ENCODE peak calls at places on chromosomes 4 and X, in six cellular contexts. C is CD8-positive, alpha-beta T cell; U is pancreas; L is vagina; V is fibroblast of lung; Y is osteoblast. W is an unnamed sample.

GRCh38 chr4:141909541-141909940 is 273.2 kb downstream of the IL15 start:
- DNase-seq in C (no peak), U (no peak), L (no peak), V (no peak), Y (no peak), W (no peak)

GRCh38 chrX:44474410-44474809 is 68.2 kb downstream of the FUNDC1 start:
- DNase-seq in C (no peak), U (no peak), L (no peak), V (peak; percentile 4), Y (no peak), W (no peak)

GRCh38 chr4:185079271-185079905 is 61.1 kb downstream of the HELT start:
- DNase-seq in C (no peak), U (no peak), L (no peak), V (no peak), Y (no peak), W (peak; percentile 66)

GRCh38 chr4:150127757-150128156 is 49.5 kb downstream of the DCLK2 start:
- DNase-seq in C (no peak), U (no peak), L (no peak), V (peak; percentile 33), Y (no peak), W (no peak)

GRCh38 chr4:132488555-132488954 is 660.5 kb upstream of the PCDH10 start:
- DNase-seq in C (no peak), U (no peak), L (no peak), V (no peak), Y (no peak), W (no peak)

GRCh38 chr4:83112239-83112638 is 2.3 kb downstream of the PLAC8 start:
- DNase-seq in C (no peak), U (no peak), L (no peak), V (no peak), Y (no peak), W (no peak)

GRCh38 chr4:156972370-156972980 is 876 bp upstream of the PDGFC start:
- DNase-seq in C (no peak), U (no peak), L (no peak), V (no peak), Y (peak; percentile 68), W (peak; percentile 25)

GRCh38 chr4:32226201-32226600 is 1506.0 kb downstream of the PCDH7 start:
- DNase-seq in C (no peak), U (no peak), L (no peak), V (peak; percentile 76), Y (no peak), W (no peak)

GRCh38 chr4:113760094-113760851 is 1.3 kb downstream of the CAMK2D start:
- DNase-seq in C (peak; percentile 53), U (no peak), L (no peak), V (peak; percentile 59), Y (peak; percentile 76), W (peak; percentile 60)

GRCh38 chr4:1321946-1322650 is 24.9 kb upstream of the UVSSA start:
- DNase-seq in C (no peak), U (peak; percentile 66), L (no peak), V (no peak), Y (peak; percentile 74), W (no peak)

GRCh38 chr4:159126716-159127115 is 23.8 kb downstream of the RAPGEF2 start:
- DNase-seq in C (no peak), U (no peak), L (no peak), V (no peak), Y (no peak), W (no peak)

GRCh38 chrX:96182366-96182765 is 502.3 kb upstream of the DIAPH2 start:
- DNase-seq in C (no peak), U (no peak), L (no peak), V (no peak), Y (no peak), W (peak; percentile 83)

GRCh38 chr4:150722908-150723362 is 141.0 kb downstream of the MAB21L2 start:
- DNase-seq in C (no peak), U (peak; percentile 95), L (no peak), V (no peak), Y (peak; percentile 8), W (no peak)

GRCh38 chr4:87025614-87026041 is 90.8 kb downstream of the AFF1 start:
- DNase-seq in C (no peak), U (no peak), L (no peak), V (no peak), Y (no peak), W (no peak)

GRCh38 chr4:41200486-41201017 is 13.8 kb downstream of the APBB2 start:
- DNase-seq in C (no peak), U (no peak), L (no peak), V (no peak), Y (no peak), W (no peak)

GRCh38 chr4:128471576-128471975 is 184.0 kb upstream of the PGRMC2 start:
- DNase-seq in C (no peak), U (no peak), L (no peak), V (peak; percentile 12), Y (peak; percentile 18), W (no peak)

GRCh38 chr4:25439913-25440477 is 62.9 kb downstream of the ANAPC4 start:
- DNase-seq in C (no peak), U (no peak), L (no peak), V (peak; percentile 51), Y (peak; percentile 86), W (peak; percentile 66)

GRCh38 chrX:48683411-48683982 is at the start of gene WAS:
- DNase-seq in C (peak; percentile 51), U (no peak), L (no peak), V (no peak), Y (peak; percentile 31), W (no peak)

GRCh38 chr4:154018659-154019058 is 229.8 kb upstream of the SFRP2 start:
- DNase-seq in C (no peak), U (no peak), L (no peak), V (no peak), Y (no peak), W (no peak)

GRCh38 chrX:75038925-75039324 is 113.7 kb upstream of the NEXMIF start:
- DNase-seq in C (no peak), U (no peak), L (no peak), V (peak; percentile 6), Y (no peak), W (peak; percentile 63)

GRCh38 chr4:94536049-94536448 is 84.3 kb downstream of the PDLIM5 start:
- DNase-seq in C (no peak), U (no peak), L (no peak), V (no peak), Y (no peak), W (no peak)

DNA sequence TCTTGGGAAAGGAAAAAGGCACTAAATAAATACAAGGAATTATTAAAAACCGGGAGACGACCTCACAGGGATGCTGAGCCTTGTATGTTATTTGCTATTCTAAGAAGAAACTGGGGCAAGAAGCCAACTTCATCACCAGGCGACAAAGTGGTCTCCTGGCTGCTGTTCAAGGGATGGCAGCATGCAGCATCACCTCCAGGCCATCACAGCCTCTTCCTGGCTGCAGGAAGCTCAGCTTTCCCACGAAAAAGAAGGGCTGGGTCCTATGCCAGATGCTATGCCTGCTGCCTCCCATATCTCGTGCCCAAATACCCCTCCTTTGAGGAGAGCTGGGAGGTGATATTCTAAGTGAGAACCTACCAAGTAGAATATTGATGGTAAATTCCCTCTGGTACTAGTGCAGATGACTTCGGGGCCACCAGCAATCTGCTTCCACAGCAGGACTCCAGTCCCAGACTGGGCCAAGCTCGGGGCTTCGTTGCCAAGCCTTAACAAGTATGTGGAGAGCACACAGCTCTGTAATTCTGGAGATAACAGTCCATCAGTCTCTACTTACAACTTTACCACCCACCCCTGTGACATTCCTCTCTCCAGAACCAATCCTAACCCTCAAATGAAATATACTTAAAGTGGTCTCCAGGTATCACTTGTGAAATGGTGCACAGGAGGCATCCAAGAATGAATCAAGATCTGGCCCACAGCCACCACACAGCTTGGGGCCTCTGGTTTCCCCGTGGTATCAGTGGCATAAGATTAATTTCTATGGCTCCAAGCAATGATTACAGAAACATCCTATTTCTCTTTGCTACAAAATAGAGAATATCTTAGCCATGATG is 149.3 kb downstream of the PALLD start:
- DNase-seq in C (no peak), U (no peak), L (no peak), V (no peak), Y (no peak), W (no peak)
- H3K4me3 ChIP-seq in C (no peak overlapping the region), U (no peak overlapping the region), L (no peak overlapping the region), V (no peak overlapping the region), Y (no peak overlapping the region), W (no peak overlapping the region)

GRCh38 chr4:3375688-3376087 is 66.1 kb upstream of the HGFAC start:
- DNase-seq in C (no peak), U (no peak), L (no peak), V (peak; percentile 75), Y (peak; percentile 97), W (no peak)

GRCh38 chr4:3374011-3374645 is 67.6 kb upstream of the HGFAC start:
- DNase-seq in C (no peak), U (no peak), L (no peak), V (no peak), Y (no peak), W (no peak)

GRCh38 chr4:3373468-3373867 is 68.3 kb upstream of the HGFAC start:
- DNase-seq in C (no peak), U (no peak), L (no peak), V (no peak), Y (peak; percentile 66), W (no peak)

GRCh38 chr4:3376266-3376665 is 65.5 kb upstream of the HGFAC start:
- DNase-seq in C (no peak), U (no peak), L (no peak), V (no peak), Y (no peak), W (no peak)

DNA sequence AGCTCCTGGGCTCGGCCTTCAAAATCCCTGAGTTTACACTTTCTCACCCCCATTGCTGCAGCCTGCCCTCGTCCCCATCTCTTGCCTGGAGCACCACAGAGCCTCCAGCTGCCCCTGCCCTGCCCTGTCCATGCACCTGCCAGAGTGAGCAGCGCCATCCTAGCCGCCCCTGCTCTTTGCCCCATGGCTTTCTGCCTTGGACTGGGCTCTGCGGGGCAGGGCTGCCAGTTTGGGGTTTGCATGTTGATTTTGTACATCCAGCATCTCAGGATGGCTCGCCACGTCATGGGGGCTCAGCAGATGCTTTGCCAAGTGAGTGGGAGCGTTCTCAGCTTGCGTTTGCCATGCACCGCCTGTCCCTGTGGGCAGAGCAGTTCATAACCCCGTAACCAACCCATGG is 67.1 kb upstream of the HGFAC start:
- DNase-seq in C (no peak), U (no peak), L (no peak), V (no peak), Y (no peak), W (no peak)
- H3K4me1 ChIP-seq in C (peaks cover 13% of the 10 kb centered on the region), U (no peaks in the 10 kb centered on the region), L (peaks cover 24% of the 10 kb centered on the region), V (peaks cover 10% of the 10 kb centered on the region), Y (peaks cover 16% of the 10 kb centered on the region), W (peaks cover under 1% of the 10 kb centered on the region)

GRCh38 chr4:76687730-76688441 is 210.1 kb downstream of the SOWAHB start:
- DNase-seq in C (no peak), U (no peak), L (no peak), V (no peak), Y (no peak), W (no peak)
- H3K4me3 ChIP-seq in C (no peak overlapping the region), U (no peak overlapping the region), L (no peak overlapping the region), V (no peak overlapping the region), Y (no peak overlapping the region), W (no peak overlapping the region)

GRCh38 chr4:23891064-23891421 is 1.2 kb upstream of the PPARGC1A start:
- DNase-seq in C (no peak), U (no peak), L (no peak), V (no peak), Y (no peak), W (no peak)

GRCh38 chr4:23889368-23889767 is 479 bp downstream of the PPARGC1A start:
- DNase-seq in C (no peak), U (no peak), L (no peak), V (no peak), Y (peak; percentile 10), W (no peak)

GRCh38 chr4:23889814-23890269 is at the start of gene PPARGC1A:
- DNase-seq in C (no peak), U (peak; percentile 39), L (no peak), V (peak; percentile 61), Y (peak; percentile 43), W (no peak)

GRCh38 chr4:23888421-23889319 is 1.2 kb downstream of the PPARGC1A start:
- DNase-seq in C (no peak), U (no peak), L (no peak), V (peak; percentile 69), Y (peak; percentile 41), W (no peak)

GRCh38 chr4:23890369-23891063 is 669 bp upstream of the PPARGC1A start:
- DNase-seq in C (no peak), U (no peak), L (no peak), V (no peak), Y (no peak), W (no peak)
- H3K4me1 ChIP-seq in C (no peaks in the 10 kb centered on the region), U (no peaks in the 10 kb centered on the region), L (peaks cover 16% of the 10 kb centered on the region), V (peaks cover 3% of the 10 kb centered on the region), Y (peaks cover 13% of the 10 kb centered on the region), W (no peaks in the 10 kb centered on the region)

W was measured in HAP-1.